ENCODE peak calls at places on chromosomes 7 and 10, in five cellular contexts. W is trophoblast cell, B is H9, L is mesenchymal stem cell, F is H1. R is an unnamed sample.

GRCh38 chr10:546971-547590 is 142.4 kb downstream of the DIP2C start:
- DNase-seq in W (peak; percentile 99), B (no peak), L (peak; percentile 25), F (no peak), R (peak; percentile 12)

GRCh38 chr7:121160150-121161008 is 168.4 kb upstream of the WNT16 start:
- DNase-seq in W (no peak), B (no peak), L (no peak), F (no peak), R (no peak)

GRCh38 chr7:153943428-153944370 is 108.5 kb upstream of the DPP6 start:
- DNase-seq in W (no peak), B (no peak), L (no peak), F (no peak), R (peak; percentile 12)

GRCh38 chr10:124040454-124040853 is 52.9 kb downstream of the CHST15 start:
- DNase-seq in W (peak; percentile 7), B (no peak), L (no peak), F (no peak), R (no peak)

GRCh38 chr10:103367379-103367781 is 396 bp upstream of the TAF5 start:
- DNase-seq in W (peak; percentile 25), B (no peak), L (no peak), F (no peak), R (no peak)

GRCh38 chr7:81366546-81366945 is 403.3 kb downstream of the HGF start:
- DNase-seq in W (no peak), B (no peak), L (no peak), F (no peak), R (no peak)

GRCh38 chr10:101018118-101018599 is 12.8 kb downstream of the PDZD7 start:
- DNase-seq in W (peak; percentile 32), B (peak; percentile 57), L (peak; percentile 85), F (no peak), R (no peak)

GRCh38 chr7:25014735-25015134 is 34.8 kb upstream of the OSBPL3 start:
- DNase-seq in W (no peak), B (no peak), L (peak; percentile 40), F (no peak), R (no peak)

GRCh38 chr7:151088856-151089699 is 2.8 kb downstream of the AGAP3 start:
- DNase-seq in W (peak; percentile 44), B (no peak), L (peak; percentile 98), F (no peak), R (peak; percentile 58)

GRCh38 chr7:45225560-45226335 is 68.2 kb downstream of the RAMP3 start:
- DNase-seq in W (no peak), B (no peak), L (no peak), F (no peak), R (no peak)

GRCh38 chr7:124552217-124552616 is 213.4 kb downstream of the GPR37 start:
- DNase-seq in W (no peak), B (no peak), L (no peak), F (no peak), R (no peak)

GRCh38 chr7:157490465-157490912 is 153.7 kb downstream of the DNAJB6 start:
- DNase-seq in W (peak; percentile 65), B (no peak), L (peak; percentile 54), F (no peak), R (no peak)

GRCh38 chr7:100682228-100682741 is 8.7 kb downstream of the GNB2 start:
- DNase-seq in W (peak; percentile 47), B (no peak), L (no peak), F (no peak), R (no peak)

GRCh38 chr10:125142946-125143345 is 17.4 kb downstream of the CTBP2 start:
- DNase-seq in W (no peak), B (no peak), L (no peak), F (no peak), R (no peak)

GRCh38 chr10:125144209-125144608 is 16.2 kb downstream of the CTBP2 start:
- DNase-seq in W (no peak), B (no peak), L (no peak), F (no peak), R (no peak)

GRCh38 chr10:125141150-125141859 is 19.1 kb downstream of the CTBP2 start:
- DNase-seq in W (no peak), B (no peak), L (no peak), F (no peak), R (no peak)

GRCh38 chr10:125140151-125140550 is 20.2 kb downstream of the CTBP2 start:
- DNase-seq in W (no peak), B (no peak), L (no peak), F (no peak), R (no peak)

GRCh38 chr10:125141860-125142484 is 18.4 kb downstream of the CTBP2 start:
- DNase-seq in W (no peak), B (no peak), L (no peak), F (no peak), R (no peak)
- H3K4me1 ChIP-seq in W (peaks cover 8% of the 10 kb centered on the region), B (peaks cover 22% of the 10 kb centered on the region), L (peaks cover 31% of the 10 kb centered on the region), F (peaks cover 50% of the 10 kb centered on the region), R (peaks cover 12% of the 10 kb centered on the region)

GRCh38 chr7:21300692-21301091 is 127.2 kb upstream of the SP4 start:
- DNase-seq in W (peak; percentile 7), B (no peak), L (no peak), F (no peak), R (no peak)
- H2BK12ac ChIP-seq in W (no peak overlapping the region), B (no peak overlapping the region), L (no peak overlapping the region), F (no peak overlapping the region), R (no peak overlapping the region)

GRCh38 chr10:114638874-114639625 is 19.0 kb downstream of the ABLIM1 start:
- DNase-seq in W (peak; percentile 16), B (no peak), L (peak; percentile 50), F (no peak), R (no peak)
- H3K18ac ChIP-seq in W (no peak overlapping the region), B (no peak overlapping the region), L (no peak overlapping the region), F (no peak overlapping the region), R (no peak overlapping the region)

GRCh38 chr7:44061645-44062179 is 3.7 kb downstream of the PGAM2 start:
- DNase-seq in W (no peak), B (no peak), L (no peak), F (no peak), R (no peak)

GRCh38 chr7:44063894-44064651 is 1.3 kb downstream of the PGAM2 start:
- DNase-seq in W (no peak), B (peak; percentile 75), L (no peak), F (no peak), R (no peak)

GRCh38 chr7:44062180-44062902 is 3.0 kb downstream of the PGAM2 start:
- DNase-seq in W (no peak), B (no peak), L (no peak), F (no peak), R (no peak)

GRCh38 chr7:44063547-44063893 is 1.8 kb downstream of the PGAM2 start:
- DNase-seq in W (no peak), B (no peak), L (no peak), F (no peak), R (no peak)

DNA sequence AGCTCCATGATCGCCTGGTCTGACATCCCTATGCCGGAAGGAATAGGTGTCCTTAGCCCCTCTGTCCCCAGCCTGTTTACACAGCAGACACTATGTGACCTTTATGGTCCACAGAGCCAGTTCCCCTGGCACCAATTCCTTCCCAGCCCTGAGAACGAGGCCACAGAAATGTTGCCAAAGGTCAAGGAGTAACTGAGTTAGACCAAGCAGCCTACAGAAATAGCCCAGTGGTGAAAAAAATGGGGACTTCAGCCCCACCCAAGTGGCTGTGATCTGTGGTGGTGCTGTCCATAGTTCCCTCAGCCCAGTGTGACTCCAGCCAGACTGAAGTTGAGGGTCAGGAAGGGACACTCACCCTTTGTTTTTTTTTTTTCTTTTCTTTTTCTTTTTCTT is 2.5 kb downstream of the PGAM2 start:
- DNase-seq in W (no peak), B (no peak), L (no peak), F (no peak), R (no peak)
- H3K4me1 ChIP-seq in W (no peaks in the 10 kb centered on the region), B (peaks cover 10% of the 10 kb centered on the region), L (peaks cover 17% of the 10 kb centered on the region), F (peaks cover 30% of the 10 kb centered on the region), R (peaks cover 24% of the 10 kb centered on the region)

DNA sequence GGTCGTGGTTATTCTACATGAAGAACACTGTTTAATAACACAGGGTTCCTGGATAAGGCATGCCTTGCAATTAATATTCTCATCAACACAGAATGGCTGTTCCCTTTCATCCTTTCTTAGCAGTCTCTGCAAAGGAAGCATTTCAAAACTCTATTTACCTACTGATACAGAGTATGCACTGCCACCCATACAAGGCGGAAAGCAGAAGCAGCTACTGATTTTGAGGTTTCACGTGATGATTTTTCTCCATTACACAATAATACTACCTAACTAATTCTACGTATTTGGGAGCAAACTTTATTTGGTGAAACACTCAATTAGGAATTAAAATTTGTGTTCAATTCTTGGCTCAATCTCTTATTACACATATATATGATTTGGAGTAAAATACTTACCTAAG is 43.0 kb upstream of the COL1A2 start:
- DNase-seq in W (no peak), B (no peak), L (no peak), F (no peak), R (no peak)
- H2BK12ac ChIP-seq in W (no peak overlapping the region), B (no peak overlapping the region), L (no peak overlapping the region), F (no peak overlapping the region), R (no peak overlapping the region)

GRCh38 chr7:20220824-20221547 is 3.8 kb upstream of the MACC1 start:
- DNase-seq in W (peak; percentile 37), B (no peak), L (peak; percentile 95), F (no peak), R (no peak)
- H3K18ac ChIP-seq in W (no peak overlapping the region), B (no peak overlapping the region), L (no peak overlapping the region), F (no peak overlapping the region), R (no peak overlapping the region)

R was measured in neuronal stem cell.